ENCODE peak calls at places on chromosomes 11 and 22, in six cellular contexts. Y, I, K, X, A and U are unnamed samples.

GRCh38 chr11:117220568-117220967 is 11.3 kb downstream of the PCSK7 start:
- DNase-seq in Y (no peak), I (no peak), K (peak; percentile 95), X (no peak), A (no peak), U (no peak)

GRCh38 chr11:130612291-130612802 is 163.9 kb downstream of the ADAMTS15 start:
- DNase-seq in Y (peak; percentile 50), I (peak; percentile 59), K (no peak), X (no peak), A (no peak), U (no peak)

GRCh38 chr22:27810566-27810965 is 9.0 kb upstream of the MN1 start:
- DNase-seq in Y (no peak), I (peak; percentile 82), K (peak; percentile 96), X (peak; percentile 38), A (no peak), U (no peak)

GRCh38 chr11:2426826-2427521 is 17.3 kb downstream of the TRPM5 start:
- DNase-seq in Y (no peak), I (no peak), K (no peak), X (peak; percentile 81), A (no peak), U (no peak)

GRCh38 chr11:7278314-7278917 is 26.7 kb downstream of the SYT9 start:
- DNase-seq in Y (peak; percentile 42), I (peak; percentile 64), K (no peak), X (no peak), A (no peak), U (peak; percentile 31)

GRCh38 chr11:132311703-132312102 is 941.3 kb downstream of the NTM start:
- DNase-seq in Y (no peak), I (no peak), K (no peak), X (no peak), A (no peak), U (no peak)

GRCh38 chr11:108639146-108639545 is 25.7 kb upstream of the DDX10 start:
- DNase-seq in Y (no peak), I (no peak), K (no peak), X (no peak), A (no peak), U (no peak)

GRCh38 chr11:84218318-84218717 is 932.2 kb upstream of the CCDC90B start:
- DNase-seq in Y (no peak), I (no peak), K (no peak), X (no peak), A (no peak), U (no peak)

GRCh38 chr22:26471522-26471921 is 12.1 kb downstream of the HPS4 start:
- DNase-seq in Y (peak; percentile 76), I (peak; percentile 76), K (no peak), X (no peak), A (no peak), U (no peak)

GRCh38 chr11:37946155-37946766 is 1348.2 kb upstream of the RAG2 start:
- DNase-seq in Y (peak; percentile 37), I (peak; percentile 57), K (no peak), X (peak; percentile 19), A (no peak), U (no peak)

GRCh38 chr22:35589071-35589735 is 27.9 kb downstream of the MB start:
- DNase-seq in Y (peak; percentile 97), I (peak; percentile 65), K (no peak), X (no peak), A (no peak), U (no peak)

GRCh38 chr11:111006207-111006606 is 239.3 kb upstream of the POU2AF2 start:
- DNase-seq in Y (no peak), I (no peak), K (no peak), X (no peak), A (no peak), U (no peak)

GRCh38 chr11:35178862-35179261 is 39.9 kb downstream of the CD44 start:
- DNase-seq in Y (no peak), I (no peak), K (no peak), X (no peak), A (no peak), U (no peak)

GRCh38 chr11:9260182-9261146 is 4.7 kb downstream of the DENND5A start:
- DNase-seq in Y (no peak), I (no peak), K (peak; percentile 22), X (no peak), A (no peak), U (no peak)

GRCh38 chr11:125071831-125072209 is 8.7 kb downstream of the SLC37A2 start:
- DNase-seq in Y (no peak), I (no peak), K (no peak), X (no peak), A (no peak), U (peak; percentile 19)

GRCh38 chr22:49203091-49203862 is 624.4 kb downstream of the BRD1 start:
- DNase-seq in Y (no peak), I (no peak), K (peak; percentile 38), X (no peak), A (no peak), U (no peak)

GRCh38 chr11:130979386-130979972 is 63.2 kb upstream of the SNX19 start:
- DNase-seq in Y (peak; percentile 23), I (peak; percentile 74), K (no peak), X (no peak), A (no peak), U (no peak)

GRCh38 chr11:46632502-46632901 is 15.1 kb downstream of the ATG13 start:
- DNase-seq in Y (no peak), I (no peak), K (no peak), X (no peak), A (no peak), U (no peak)

GRCh38 chr22:24059121-24059520 is 48.0 kb downstream of the CABIN1 start:
- DNase-seq in Y (no peak), I (peak; percentile 97), K (peak; percentile 81), X (no peak), A (no peak), U (no peak)

GRCh38 chr22:47695176-47695575 is 932.7 kb downstream of the TBC1D22A start:
- DNase-seq in Y (no peak), I (no peak), K (no peak), X (no peak), A (no peak), U (no peak)

GRCh38 chr22:29733362-29734322 is 13.8 kb downstream of the CABP7 start:
- DNase-seq in Y (no peak), I (peak; percentile 27), K (no peak), X (peak; percentile 39), A (no peak), U (no peak)

GRCh38 chr11:25899761-25900160 is 432.2 kb upstream of the ANO3 start:
- DNase-seq in Y (no peak), I (no peak), K (no peak), X (no peak), A (no peak), U (no peak)

GRCh38 chr11:45366196-45366595 is 80.1 kb upstream of the SYT13 start:
- DNase-seq in Y (no peak), I (no peak), K (no peak), X (no peak), A (no peak), U (no peak)

GRCh38 chr11:82683029-82683428 is 50.6 kb downstream of the FAM181B start:
- DNase-seq in Y (no peak), I (no peak), K (no peak), X (no peak), A (no peak), U (no peak)

GRCh38 chr11:125387991-125388390 is 108.1 kb downstream of the FEZ1 start:
- DNase-seq in Y (no peak), I (no peak), K (no peak), X (no peak), A (no peak), U (no peak)

GRCh38 chr11:5364214-5364613 is 12.9 kb downstream of the OR51B6 start:
- DNase-seq in Y (no peak), I (peak; percentile 89), K (no peak), X (no peak), A (no peak), U (no peak)

GRCh38 chr11:764322-765024 is 12.8 kb downstream of the GATD1 start:
- DNase-seq in Y (no peak), I (peak; percentile 47), K (no peak), X (no peak), A (no peak), U (no peak)

GRCh38 chr11:115912484-115912945 is 408.3 kb upstream of the CADM1 start:
- DNase-seq in Y (no peak), I (no peak), K (no peak), X (no peak), A (no peak), U (peak; percentile 29)

GRCh38 chr11:47661245-47661644 is 18.9 kb upstream of the MTCH2 start:
- DNase-seq in Y (no peak), I (no peak), K (no peak), X (no peak), A (no peak), U (no peak)

GRCh38 chr11:124069429-124070401 is 28.6 kb upstream of the OR10G7 start:
- DNase-seq in Y (peak; percentile 53), I (peak; percentile 72), K (no peak), X (peak; percentile 59), A (peak; percentile 46), U (no peak)

GRCh38 chr22:29143848-29144785 is 61.6 kb upstream of the EMID1 start:
- DNase-seq in Y (no peak), I (no peak), K (peak; percentile 51), X (no peak), A (no peak), U (no peak)

GRCh38 chr11:88281317-88281712 is 56.2 kb downstream of the CTSC start:
- DNase-seq in Y (peak; percentile 11), I (peak; percentile 24), K (no peak), X (no peak), A (no peak), U (no peak)
- TF ChIP-seq CTCF in Y (peak; percentile 26), I (peak; percentile 15), K (no peak), X (no peak), A (no peak), U (no peak)

DNA sequence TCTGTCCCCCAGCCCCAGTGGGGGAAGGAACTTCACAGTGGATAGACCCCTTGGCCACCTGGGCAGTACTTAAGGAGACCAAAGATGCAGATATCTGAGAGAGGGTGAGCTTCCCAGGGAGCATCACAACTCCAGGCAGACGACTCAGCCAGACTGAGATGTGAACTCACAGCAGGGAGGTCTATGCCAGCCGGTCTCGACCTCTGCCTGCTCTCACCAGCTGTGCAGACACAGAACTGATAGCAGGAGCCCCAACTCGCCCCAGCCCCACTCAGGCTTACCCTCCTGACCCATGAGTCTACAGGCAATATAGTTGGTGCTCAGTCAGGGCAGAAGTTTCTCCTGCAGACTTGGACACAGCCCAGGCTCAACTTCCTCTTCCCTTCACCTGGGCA is 29.7 kb upstream of the ACCSL start:
- DNase-seq in Y (no peak), I (no peak), K (no peak), X (no peak), A (no peak), U (no peak)
- TF ChIP-seq CTCF in Y (no peak), I (no peak), K (no peak), X (no peak), A (no peak), U (no peak)

GRCh38 chr22:46149998-46150549 is at the start of gene PPARA:
- DNase-seq in Y (peak; percentile 51), I (peak; percentile 94), K (peak; percentile 94), X (peak; percentile 94), A (peak; percentile 73), U (peak; percentile 99)
- TF ChIP-seq CTCF in Y (no peak), I (no peak), K (no peak), X (no peak), A (no peak), U (no peak)

DNA sequence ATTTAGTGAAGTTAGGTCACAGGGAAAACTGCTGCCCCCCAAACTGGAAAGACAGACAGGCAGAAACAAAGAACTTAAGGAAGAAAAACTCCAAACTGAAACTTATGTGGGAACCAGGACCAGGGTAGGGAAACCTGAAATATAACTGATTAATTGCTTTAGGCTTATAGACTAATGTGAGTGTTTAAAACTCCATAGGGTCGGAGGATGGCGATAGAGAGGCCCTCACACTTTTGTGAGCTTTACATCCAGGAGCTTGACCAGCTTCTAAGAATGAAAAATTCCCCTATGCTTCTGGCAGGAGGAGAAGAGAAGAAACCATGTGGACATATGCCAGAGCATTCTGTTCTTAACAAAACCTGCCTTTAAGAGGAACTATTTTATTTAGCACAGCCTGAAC is 598.6 kb downstream of the NELL1 start:
- DNase-seq in Y (no peak), I (no peak), K (no peak), X (no peak), A (no peak), U (no peak)
- TF ChIP-seq CTCF in Y (no peak), I (no peak), K (no peak), X (no peak), A (no peak), U (no peak)